ENCODE peak calls at places on chromosome 12, in six cellular contexts. One of them, this sample, is unnamed.

GRCh38 chr12:109735825-109736551 is 22.4 kb downstream of the FAM222A start:
- DNase-seq in CD8-positive, alpha-beta T cell: no peak
- DNase-seq in body of pancreas: peak; percentile 11
- DNase-seq in A549: no peak
- DNase-seq in lower lobe of right lung: peak; percentile 11
- DNase-seq in right lobe of liver: peak; percentile 53
- DNase-seq in this sample: no peak

GRCh38 chr12:107847830-107848229 is 73.3 kb downstream of the ASCL4 start:
- DNase-seq in CD8-positive, alpha-beta T cell: no peak
- DNase-seq in A549: no peak
- DNase-seq in lower lobe of right lung: no peak
- DNase-seq in body of pancreas: no peak
- DNase-seq in right lobe of liver: no peak
- DNase-seq in this sample: no peak

GRCh38 chr12:107568718-107569117 is 116.9 kb upstream of the PWP1 start:
- DNase-seq in A549: no peak
- DNase-seq in body of pancreas: no peak
- DNase-seq in lower lobe of right lung: no peak
- DNase-seq in CD8-positive, alpha-beta T cell: no peak
- DNase-seq in right lobe of liver: no peak
- DNase-seq in this sample: peak; percentile 20

GRCh38 chr12:8816448-8816847 is 6.0 kb upstream of the A2ML1 start:
- DNase-seq in CD8-positive, alpha-beta T cell: no peak
- DNase-seq in lower lobe of right lung: no peak
- DNase-seq in right lobe of liver: no peak
- DNase-seq in A549: no peak
- DNase-seq in body of pancreas: no peak
- DNase-seq in this sample: no peak

GRCh38 chr12:59374783-59375182 is 221.0 kb upstream of the SLC16A7 start:
- DNase-seq in lower lobe of right lung: no peak
- DNase-seq in body of pancreas: no peak
- DNase-seq in CD8-positive, alpha-beta T cell: no peak
- DNase-seq in right lobe of liver: no peak
- DNase-seq in A549: no peak
- DNase-seq in this sample: no peak

GRCh38 chr12:99043319-99043914 is 398.3 kb downstream of the APAF1 start:
- DNase-seq in lower lobe of right lung: peak; percentile 66
- DNase-seq in CD8-positive, alpha-beta T cell: peak; percentile 1
- DNase-seq in A549: peak; percentile 38
- DNase-seq in right lobe of liver: peak; percentile 61
- DNase-seq in body of pancreas: peak; percentile 74
- DNase-seq in this sample: peak; percentile 15

GRCh38 chr12:98653866-98654493 is 8.9 kb downstream of the APAF1 start:
- DNase-seq in body of pancreas: no peak
- DNase-seq in A549: peak; percentile 33
- DNase-seq in right lobe of liver: no peak
- DNase-seq in CD8-positive, alpha-beta T cell: no peak
- DNase-seq in lower lobe of right lung: no peak
- DNase-seq in this sample: peak; percentile 29

GRCh38 chr12:88870000-88870737 is 289.9 kb upstream of the KITLG start:
- DNase-seq in right lobe of liver: no peak
- DNase-seq in CD8-positive, alpha-beta T cell: no peak
- DNase-seq in A549: no peak
- DNase-seq in body of pancreas: no peak
- DNase-seq in lower lobe of right lung: no peak
- DNase-seq in this sample: no peak

GRCh38 chr12:8698132-8698829 is 490 bp downstream of the RIMKLB start:
- DNase-seq in lower lobe of right lung: peak; percentile 81
- DNase-seq in body of pancreas: peak; percentile 43
- DNase-seq in right lobe of liver: peak; percentile 59
- DNase-seq in A549: peak; percentile 43
- DNase-seq in CD8-positive, alpha-beta T cell: peak; percentile 39
- DNase-seq in this sample: peak; percentile 17

GRCh38 chr12:95224202-95225170 is 6.9 kb downstream of the VEZT start:
- DNase-seq in CD8-positive, alpha-beta T cell: no peak
- DNase-seq in lower lobe of right lung: no peak
- DNase-seq in A549: no peak
- DNase-seq in body of pancreas: no peak
- DNase-seq in right lobe of liver: no peak
- DNase-seq in this sample: peak; percentile 80

GRCh38 chr12:118355838-118356237 is 16.9 kb downstream of the TAOK3 start:
- DNase-seq in lower lobe of right lung: no peak
- DNase-seq in A549: no peak
- DNase-seq in body of pancreas: no peak
- DNase-seq in CD8-positive, alpha-beta T cell: no peak
- DNase-seq in right lobe of liver: no peak
- DNase-seq in this sample: no peak

GRCh38 chr12:119802472-119802871 is 74.6 kb downstream of the CIT start:
- DNase-seq in right lobe of liver: no peak
- DNase-seq in body of pancreas: no peak
- DNase-seq in lower lobe of right lung: no peak
- DNase-seq in CD8-positive, alpha-beta T cell: no peak
- DNase-seq in A549: no peak
- DNase-seq in this sample: no peak

GRCh38 chr12:46771268-46771837 is 54.4 kb downstream of the SLC38A4 start:
- DNase-seq in right lobe of liver: no peak
- DNase-seq in A549: no peak
- DNase-seq in lower lobe of right lung: no peak
- DNase-seq in CD8-positive, alpha-beta T cell: no peak
- DNase-seq in body of pancreas: no peak
- DNase-seq in this sample: peak; percentile 28
- H3K27ac ChIP-seq in right lobe of liver: peak overlapping the region; percentile 43
- H3K27ac ChIP-seq in A549: no peak overlapping the region
- H3K27ac ChIP-seq in lower lobe of right lung: peak overlapping the region; percentile 33
- H3K27ac ChIP-seq in CD8-positive, alpha-beta T cell: no peak overlapping the region
- H3K27ac ChIP-seq in body of pancreas: no peak overlapping the region
- H3K27ac ChIP-seq in this sample: no peak overlapping the region

GRCh38 chr12:4202482-4202881 is 71.1 kb upstream of the CCND2 start:
- DNase-seq in CD8-positive, alpha-beta T cell: no peak
- DNase-seq in body of pancreas: no peak
- DNase-seq in A549: no peak
- DNase-seq in right lobe of liver: no peak
- DNase-seq in lower lobe of right lung: no peak
- DNase-seq in this sample: no peak

GRCh38 chr12:4201333-4202105 is 72.0 kb upstream of the CCND2 start:
- DNase-seq in lower lobe of right lung: no peak
- DNase-seq in CD8-positive, alpha-beta T cell: no peak
- DNase-seq in body of pancreas: no peak
- DNase-seq in right lobe of liver: no peak
- DNase-seq in A549: no peak
- DNase-seq in this sample: no peak

GRCh38 chr12:4197922-4198763 is 75.4 kb upstream of the CCND2 start:
- DNase-seq in lower lobe of right lung: no peak
- DNase-seq in body of pancreas: no peak
- DNase-seq in right lobe of liver: no peak
- DNase-seq in CD8-positive, alpha-beta T cell: no peak
- DNase-seq in A549: no peak
- DNase-seq in this sample: no peak

GRCh38 chr12:4203772-4204376 is 69.7 kb upstream of the CCND2 start:
- DNase-seq in lower lobe of right lung: no peak
- DNase-seq in body of pancreas: no peak
- DNase-seq in A549: no peak
- DNase-seq in CD8-positive, alpha-beta T cell: no peak
- DNase-seq in right lobe of liver: no peak
- DNase-seq in this sample: no peak

GRCh38 chr12:4202918-4203317 is 70.6 kb upstream of the CCND2 start:
- DNase-seq in body of pancreas: no peak
- DNase-seq in lower lobe of right lung: no peak
- DNase-seq in A549: no peak
- DNase-seq in CD8-positive, alpha-beta T cell: no peak
- DNase-seq in right lobe of liver: no peak
- DNase-seq in this sample: no peak
- H3K4me1 ChIP-seq in body of pancreas: no peaks in the 10 kb centered on the region
- H3K4me1 ChIP-seq in lower lobe of right lung: no peaks in the 10 kb centered on the region
- H3K4me1 ChIP-seq in A549: no peaks in the 10 kb centered on the region
- H3K4me1 ChIP-seq in CD8-positive, alpha-beta T cell: no peaks in the 10 kb centered on the region
- H3K4me1 ChIP-seq in right lobe of liver: no peaks in the 10 kb centered on the region
- H3K4me1 ChIP-seq in this sample: no peaks in the 10 kb centered on the region

GRCh38 chr12:120844768-120845449 is 59.2 kb downstream of the SPPL3 start:
- DNase-seq in A549: no peak
- DNase-seq in body of pancreas: no peak
- DNase-seq in CD8-positive, alpha-beta T cell: no peak
- DNase-seq in lower lobe of right lung: no peak
- DNase-seq in right lobe of liver: no peak
- DNase-seq in this sample: no peak
- TF ChIP-seq CTCF in A549: no peak
- TF ChIP-seq CTCF in body of pancreas: no peak
- TF ChIP-seq CTCF in CD8-positive, alpha-beta T cell: no peak
- TF ChIP-seq CTCF in lower lobe of right lung: no peak
- TF ChIP-seq CTCF in right lobe of liver: no peak
- TF ChIP-seq CTCF in this sample: no peak

DNA sequence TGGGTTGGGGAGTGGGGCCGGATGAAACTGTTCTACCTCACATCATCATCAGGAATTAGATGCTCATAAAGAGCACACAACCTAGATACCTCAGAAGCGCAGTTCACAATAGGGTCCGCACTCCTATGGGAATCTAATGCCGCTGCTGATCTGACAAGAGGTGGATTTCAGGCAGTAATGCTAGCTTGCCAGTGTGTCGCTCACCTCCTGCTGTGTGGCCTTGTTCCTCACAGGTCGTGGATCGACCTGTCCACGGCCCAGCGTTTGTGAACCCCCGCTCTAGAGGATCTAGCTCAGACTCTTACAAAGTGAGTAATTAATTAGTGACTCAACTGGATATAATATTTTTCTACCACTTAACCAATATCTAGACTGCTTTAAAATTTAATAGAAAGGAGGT is 5.8 kb downstream of the PPP1R12A start:
- DNase-seq in right lobe of liver: no peak
- DNase-seq in body of pancreas: no peak
- DNase-seq in CD8-positive, alpha-beta T cell: no peak
- DNase-seq in A549: no peak
- DNase-seq in lower lobe of right lung: no peak
- DNase-seq in this sample: no peak
- H3K27ac ChIP-seq in right lobe of liver: no peak overlapping the region
- H3K27ac ChIP-seq in body of pancreas: no peak overlapping the region
- H3K27ac ChIP-seq in CD8-positive, alpha-beta T cell: no peak overlapping the region
- H3K27ac ChIP-seq in A549: no peak overlapping the region
- H3K27ac ChIP-seq in lower lobe of right lung: no peak overlapping the region
- H3K27ac ChIP-seq in this sample: no peak overlapping the region

GRCh38 chr12:12499909-12500604 is 62.6 kb downstream of the DUSP16 start:
- DNase-seq in right lobe of liver: no peak
- DNase-seq in body of pancreas: no peak
- DNase-seq in CD8-positive, alpha-beta T cell: no peak
- DNase-seq in lower lobe of right lung: no peak
- DNase-seq in A549: no peak
- DNase-seq in this sample: no peak
- H3K4me1 ChIP-seq in right lobe of liver: peaks cover 12% of the 10 kb centered on the region
- H3K4me1 ChIP-seq in body of pancreas: peaks cover 16% of the 10 kb centered on the region
- H3K4me1 ChIP-seq in CD8-positive, alpha-beta T cell: no peaks in the 10 kb centered on the region
- H3K4me1 ChIP-seq in lower lobe of right lung: peaks cover 7% of the 10 kb centered on the region
- H3K4me1 ChIP-seq in A549: peaks cover 10% of the 10 kb centered on the region
- H3K4me1 ChIP-seq in this sample: no peaks in the 10 kb centered on the region

GRCh38 chr12:591167-591570 is 72.1 kb downstream of the NINJ2 start:
- DNase-seq in A549: no peak
- DNase-seq in body of pancreas: no peak
- DNase-seq in lower lobe of right lung: no peak
- DNase-seq in CD8-positive, alpha-beta T cell: no peak
- DNase-seq in right lobe of liver: no peak
- DNase-seq in this sample: no peak
- TF ChIP-seq CTCF in A549: no peak
- TF ChIP-seq CTCF in body of pancreas: peak; percentile 36
- TF ChIP-seq CTCF in lower lobe of right lung: no peak
- TF ChIP-seq CTCF in CD8-positive, alpha-beta T cell: no peak
- TF ChIP-seq CTCF in right lobe of liver: no peak
- TF ChIP-seq CTCF in this sample: no peak

GRCh38 chr12:102480401-102480800 is at the start of gene IGF1:
- DNase-seq in lower lobe of right lung: no peak
- DNase-seq in right lobe of liver: no peak
- DNase-seq in body of pancreas: no peak
- DNase-seq in A549: no peak
- DNase-seq in CD8-positive, alpha-beta T cell: no peak
- DNase-seq in this sample: no peak
- H3K27ac ChIP-seq in lower lobe of right lung: peak within 1 kb of the TSS; percentile 43
- H3K27ac ChIP-seq in right lobe of liver: peak within 1 kb of the TSS; percentile 66
- H3K27ac ChIP-seq in body of pancreas: no peak within 1 kb of the TSS
- H3K27ac ChIP-seq in A549: no peak within 1 kb of the TSS
- H3K27ac ChIP-seq in CD8-positive, alpha-beta T cell: no peak within 1 kb of the TSS
- H3K27ac ChIP-seq in this sample: no peak within 1 kb of the TSS

GRCh38 chr12:76080017-76080728 is 4.3 kb downstream of the NAP1L1 start:
- DNase-seq in A549: no peak
- DNase-seq in body of pancreas: no peak
- DNase-seq in right lobe of liver: no peak
- DNase-seq in CD8-positive, alpha-beta T cell: no peak
- DNase-seq in lower lobe of right lung: no peak
- DNase-seq in this sample: no peak

GRCh38 chr12:76083246-76083735 is 1.2 kb downstream of the NAP1L1 start:
- DNase-seq in A549: no peak
- DNase-seq in right lobe of liver: no peak
- DNase-seq in body of pancreas: no peak
- DNase-seq in CD8-positive, alpha-beta T cell: no peak
- DNase-seq in lower lobe of right lung: peak; percentile 30
- DNase-seq in this sample: no peak

GRCh38 chr12:76083761-76084276 is 666 bp downstream of the NAP1L1 start:
- DNase-seq in lower lobe of right lung: peak; percentile 74
- DNase-seq in CD8-positive, alpha-beta T cell: peak; percentile 58
- DNase-seq in right lobe of liver: peak; percentile 79
- DNase-seq in A549: peak; percentile 75
- DNase-seq in body of pancreas: peak; percentile 58
- DNase-seq in this sample: peak; percentile 27

GRCh38 chr12:76080729-76081415 is 3.6 kb downstream of the NAP1L1 start:
- DNase-seq in right lobe of liver: no peak
- DNase-seq in body of pancreas: no peak
- DNase-seq in CD8-positive, alpha-beta T cell: no peak
- DNase-seq in lower lobe of right lung: no peak
- DNase-seq in A549: peak; percentile 38
- DNase-seq in this sample: no peak

DNA sequence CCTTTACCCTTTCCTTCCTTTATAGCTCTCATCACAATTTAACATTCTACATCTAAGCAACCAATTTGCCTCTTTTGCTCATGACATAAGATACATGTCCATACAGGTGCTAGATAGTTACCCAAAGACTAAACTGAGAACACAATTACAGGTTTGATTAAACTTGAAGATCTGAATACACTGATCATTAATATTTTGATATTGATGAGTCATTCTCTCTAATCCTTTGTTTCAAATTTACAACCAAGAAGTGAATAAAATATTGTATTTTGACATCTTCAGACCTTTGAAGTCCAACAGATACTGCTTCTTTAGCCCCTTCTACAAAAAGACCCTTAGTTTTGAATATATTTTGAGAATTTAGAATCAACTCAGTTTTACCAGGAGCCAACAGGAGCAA is 2.6 kb downstream of the NAP1L1 start:
- DNase-seq in right lobe of liver: no peak
- DNase-seq in body of pancreas: no peak
- DNase-seq in lower lobe of right lung: no peak
- DNase-seq in CD8-positive, alpha-beta T cell: no peak
- DNase-seq in A549: no peak
- DNase-seq in this sample: no peak
- H3K4me1 ChIP-seq in right lobe of liver: no peaks in the 10 kb centered on the region
- H3K4me1 ChIP-seq in body of pancreas: peaks cover 27% of the 10 kb centered on the region
- H3K4me1 ChIP-seq in lower lobe of right lung: peaks cover 53% of the 10 kb centered on the region
- H3K4me1 ChIP-seq in CD8-positive, alpha-beta T cell: peaks cover 42% of the 10 kb centered on the region
- H3K4me1 ChIP-seq in A549: peaks cover 45% of the 10 kb centered on the region
- H3K4me1 ChIP-seq in this sample: peaks cover 39% of the 10 kb centered on the region